ENCODE peak calls at places on chromosomes 7 and 10, in eight cellular contexts. K is neural crest cell; N is GM04503; F is chondrocyte; R is Panc1; Z is heart left ventricle; M is stimulated activated CD4-positive, alpha-beta T cell treated with anti-CD3 and anti-CD28 coated beads, TNF-alpha, amount 100 ng/mL, for 48 hours; Q is ureter. V is an unnamed sample.

GRCh38 chr10:29140991-29141390 is 147.9 kb upstream of the LYZL1 start:
- DNase-seq in K (no peak), N (peak), F (no peak), R (no peak), Z (no peak), M (no peak), Q (no peak), V (no peak)

GRCh38 chr7:28613262-28613661 is 200.9 kb downstream of the CREB5 start:
- DNase-seq in K (no peak), N (no peak), F (no peak), R (no peak), Z (no peak), M (no peak), Q (no peak), V (no peak)

GRCh38 chr7:48033922-48034321 is 1.4 kb upstream of the C7orf57 start:
- DNase-seq in K (no peak), N (no peak), F (no peak), R (no peak), Z (no peak), M (no peak), Q (no peak), V (no peak)

GRCh38 chr7:55189447-55189760 is 170.6 kb downstream of the EGFR start:
- DNase-seq in K (no peak), N (no peak), F (no peak), R (no peak), Z (no peak), M (no peak), Q (no peak), V (no peak)

GRCh38 chr10:2861632-2862210 is 205.6 kb upstream of the PFKP start:
- DNase-seq in K (no peak), N (no peak), F (no peak), R (no peak), Z (no peak), M (no peak), Q (no peak), V (no peak)

GRCh38 chr7:21943436-21943835 is 2.3 kb downstream of the CDCA7L start:
- DNase-seq in K (no peak), N (no peak), F (no peak), R (no peak), Z (no peak), M (no peak), Q (no peak), V (no peak)

GRCh38 chr10:71772832-71773220 is 494 bp downstream of the VSIR start:
- DNase-seq in K (no peak), N (no peak), F (no peak), R (no peak), Z (no peak), M (no peak), Q (no peak), V (no peak)

GRCh38 chr7:56092789-56093531 is at the start of gene PHKG1:
- DNase-seq in K (no peak), N (peak), F (no peak), R (no peak), Z (peak), M (no peak), Q (peak), V (peak)

GRCh38 chr10:118958984-118959916 is 70.3 kb upstream of the NANOS1 start:
- DNase-seq in K (no peak), N (peak), F (no peak), R (no peak), Z (peak), M (no peak), Q (peak), V (no peak)

GRCh38 chr10:14468022-14468421 is 137.3 kb upstream of the FRMD4A start:
- DNase-seq in K (no peak), N (no peak), F (no peak), R (no peak), Z (no peak), M (no peak), Q (no peak), V (no peak)

GRCh38 chr7:122299935-122300606 is 4.5 kb downstream of the FEZF1 start:
- DNase-seq in K (no peak), N (no peak), F (no peak), R (no peak), Z (no peak), M (no peak), Q (no peak), V (no peak)

GRCh38 chr10:35386594-35387174 is 50.4 kb downstream of the CCNY start:
- DNase-seq in K (no peak), N (no peak), F (no peak), R (no peak), Z (peak), M (no peak), Q (no peak), V (no peak)

GRCh38 chr10:14975672-14976273 is 16.6 kb downstream of the MEIG1 start:
- DNase-seq in K (no peak), N (no peak), F (no peak), R (no peak), Z (no peak), M (no peak), Q (no peak), V (no peak)

GRCh38 chr7:123190109-123190831 is 9.5 kb downstream of the SLC13A1 start:
- DNase-seq in K (no peak), N (no peak), F (no peak), R (no peak), Z (no peak), M (no peak), Q (no peak), V (no peak)

GRCh38 chr10:100216006-100216405 is 13.4 kb downstream of the CHUK start:
- DNase-seq in K (no peak), N (no peak), F (no peak), R (no peak), Z (no peak), M (no peak), Q (no peak), V (no peak)

GRCh38 chr7:18290223-18290622 is 205.3 kb upstream of the HDAC9 start:
- DNase-seq in K (no peak), N (no peak), F (no peak), R (no peak), Z (no peak), M (no peak), Q (no peak), V (no peak)

GRCh38 chr10:45558406-45558805 is 114.2 kb downstream of the ZFAND4 start:
- DNase-seq in K (no peak), N (no peak), F (no peak), R (no peak), Z (no peak), M (no peak), Q (no peak), V (no peak)

GRCh38 chr7:95335093-95335492 is 10.8 kb upstream of the PON1 start:
- DNase-seq in K (no peak), N (peak), F (no peak), R (no peak), Z (no peak), M (no peak), Q (no peak), V (no peak)

GRCh38 chr10:34397324-34397723 is 417.8 kb downstream of the PARD3 start:
- DNase-seq in K (no peak), N (peak), F (no peak), R (no peak), Z (no peak), M (no peak), Q (no peak), V (no peak)

GRCh38 chr7:30502470-30503251 is 2.0 kb downstream of the GGCT start:
- DNase-seq in K (no peak), N (no peak), F (no peak), R (no peak), Z (no peak), M (no peak), Q (no peak), V (no peak)

GRCh38 chr7:127819975-127820778 is 168.2 kb downstream of the SND1 start:
- DNase-seq in K (no peak), N (peak), F (no peak), R (no peak), Z (no peak), M (no peak), Q (no peak), V (no peak)

GRCh38 chr10:44330431-44330830 is 54.5 kb downstream of the CXCL12 start:
- DNase-seq in K (no peak), N (no peak), F (no peak), R (no peak), Z (no peak), M (no peak), Q (no peak), V (no peak)

GRCh38 chr10:105644978-105645377 is 1003.9 kb downstream of the SORCS3 start:
- DNase-seq in K (no peak), N (no peak), F (no peak), R (no peak), Z (no peak), M (no peak), Q (no peak), V (no peak)

GRCh38 chr7:28176174-28176573 is 4.4 kb downstream of the JAZF1 start:
- DNase-seq in K (no peak), N (no peak), F (no peak), R (no peak), Z (no peak), M (no peak), Q (no peak), V (no peak)

GRCh38 chr10:7610651-7611389 is 55.9 kb downstream of the ITIH5 start:
- DNase-seq in K (no peak), N (peak), F (no peak), R (no peak), Z (no peak), M (no peak), Q (no peak), V (peak)

GRCh38 chr10:101693701-101694055 is 1.3 kb downstream of the FBXW4 start:
- DNase-seq in K (peak), N (no peak), F (no peak), R (no peak), Z (no peak), M (no peak), Q (no peak), V (no peak)

V was measured in coronary artery.